ENCODE peak calls at places on chromosome 1, in six cellular contexts. W is A673; U is HAP-1; F is endodermal cell; H is fibroblast of lung; Z is CD8-positive, alpha-beta T cell. E is an unnamed sample. For H3K4me1, the result is how much of the 10 kb centered on the place peaks cover.

GRCh38 chr1:60342569-60342968 is 269.0 kb upstream of the C1orf87 start:
- DNase-seq in W (no peak), U (no peak), F (no peak), H (no peak), Z (no peak), E (no peak)

GRCh38 chr1:234958702-234959649 is 169.7 kb downstream of the TOMM20 start:
- DNase-seq in W (no peak), U (no peak), F (no peak), H (no peak), Z (no peak), E (no peak)

GRCh38 chr1:156540955-156541354 is 31.4 kb downstream of the IQGAP3 start:
- DNase-seq in W (no peak), U (no peak), F (no peak), H (no peak), Z (no peak), E (no peak)

GRCh38 chr1:54379481-54380284 is 26.5 kb downstream of the SSBP3 start:
- DNase-seq in W (no peak), U (no peak), F (peak), H (peak), Z (no peak), E (peak)

GRCh38 chr1:186878356-186878755 is 49.6 kb downstream of the PLA2G4A start:
- DNase-seq in W (no peak), U (no peak), F (no peak), H (no peak), Z (no peak), E (no peak)

GRCh38 chr1:175887981-175888428 is 144.6 kb upstream of the TNR start:
- DNase-seq in W (peak), U (peak), F (peak), H (peak), Z (no peak), E (no peak)

GRCh38 chr1:84298336-84298687 is 3.2 kb upstream of the SAMD13 start:
- DNase-seq in W (peak), U (peak), F (peak), H (peak), Z (peak), E (peak)

GRCh38 chr1:67515324-67516080 is 85.3 kb upstream of the SERBP1 start:
- DNase-seq in W (no peak), U (peak), F (peak), H (no peak), Z (no peak), E (no peak)

GRCh38 chr1:30933874-30934252 is 25.3 kb upstream of the SDC3 start:
- DNase-seq in W (no peak), U (no peak), F (no peak), H (peak), Z (no peak), E (no peak)

GRCh38 chr1:17538428-17539130 is 919 bp upstream of the ARHGEF10L start:
- DNase-seq in W (peak), U (peak), F (peak), H (no peak), Z (no peak), E (peak)

GRCh38 chr1:14613915-14614314 is 15.4 kb downstream of the KAZN start:
- DNase-seq in W (no peak), U (no peak), F (no peak), H (no peak), Z (no peak), E (no peak)

GRCh38 chr1:72485786-72486185 is 203.4 kb upstream of the NEGR1 start:
- DNase-seq in W (no peak), U (no peak), F (no peak), H (peak), Z (no peak), E (no peak)

GRCh38 chr1:91546301-91546581 is 45.6 kb downstream of the CDC7 start:
- DNase-seq in W (no peak), U (no peak), F (no peak), H (no peak), Z (no peak), E (peak)

GRCh38 chr1:159981351-159982055 is 27.5 kb upstream of the SLAMF9 start:
- DNase-seq in W (no peak), U (no peak), F (peak), H (no peak), Z (no peak), E (no peak)

GRCh38 chr1:182211364-182211763 is 149.9 kb upstream of the ZNF648 start:
- DNase-seq in W (no peak), U (no peak), F (no peak), H (no peak), Z (no peak), E (no peak)

GRCh38 chr1:243712890-243713425 is 137.1 kb downstream of the AKT3 start:
- DNase-seq in W (peak), U (peak), F (no peak), H (peak), Z (no peak), E (no peak)

GRCh38 chr1:47478090-47478489 is 40.2 kb downstream of the FOXD2 start:
- DNase-seq in W (no peak), U (no peak), F (peak), H (no peak), Z (no peak), E (peak)

GRCh38 chr1:106937104-106937503 is 119.4 kb upstream of the PRMT6 start:
- DNase-seq in W (peak), U (no peak), F (no peak), H (peak), Z (no peak), E (no peak)

GRCh38 chr1:211551628-211552465 is 27.1 kb downstream of the SLC30A1 start:
- DNase-seq in W (peak), U (no peak), F (no peak), H (peak), Z (no peak), E (no peak)

GRCh38 chr1:202143011-202143767 is 1.3 kb downstream of the ARL8A start:
- DNase-seq in W (no peak), U (no peak), F (peak), H (peak), Z (no peak), E (peak)

GRCh38 chr1:228141871-228142615 is 2.0 kb downstream of the GUK1 start:
- DNase-seq in W (no peak), U (no peak), F (peak), H (peak), Z (peak), E (peak)
- H3K4me3 ChIP-seq in W (peak), U (peak), F (peak), H (peak), Z (peak), E (peak)

DNA sequence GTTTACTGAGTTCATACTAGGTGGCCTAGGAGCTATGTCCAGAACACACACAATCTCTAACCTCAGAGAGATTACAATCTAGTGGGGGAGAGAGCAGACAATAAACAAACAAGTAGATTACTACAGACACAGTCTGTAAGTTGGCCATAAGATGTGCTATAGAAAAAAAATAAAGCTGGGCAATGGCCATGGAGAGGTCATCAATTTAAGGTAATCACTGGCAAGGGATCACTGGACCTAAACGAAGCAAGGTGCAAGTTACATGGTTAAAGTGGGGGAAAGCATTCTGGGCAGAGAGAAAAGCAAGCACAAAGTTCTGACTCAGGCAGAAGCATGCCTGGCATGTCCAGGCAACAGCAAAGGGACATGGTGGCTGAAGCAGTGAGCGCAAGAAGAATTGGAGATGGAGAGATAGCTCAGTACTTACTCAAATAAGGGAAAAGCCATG is 147.0 kb downstream of the RERE start:
- DNase-seq in W (no peak), U (no peak), F (no peak), H (peak), Z (no peak), E (no peak)
- H3K4me1 ChIP-seq in W (half or more), U (under half), F (half or more), H (under half), Z (under half), E (under half)

GRCh38 chr1:240611228-240611618 is 732 bp downstream of the GREM2 start:
- DNase-seq in W (no peak), U (no peak), F (no peak), H (no peak), Z (no peak), E (no peak)

GRCh38 chr1:240608707-240609106 is 3.2 kb downstream of the GREM2 start:
- DNase-seq in W (no peak), U (no peak), F (peak), H (no peak), Z (no peak), E (no peak)

GRCh38 chr1:240611619-240612490 is at the start of gene GREM2:
- DNase-seq in W (peak), U (peak), F (peak), H (peak), Z (peak), E (peak)

GRCh38 chr1:240607006-240607405 is 4.9 kb downstream of the GREM2 start:
- DNase-seq in W (no peak), U (no peak), F (no peak), H (no peak), Z (no peak), E (no peak)

DNA sequence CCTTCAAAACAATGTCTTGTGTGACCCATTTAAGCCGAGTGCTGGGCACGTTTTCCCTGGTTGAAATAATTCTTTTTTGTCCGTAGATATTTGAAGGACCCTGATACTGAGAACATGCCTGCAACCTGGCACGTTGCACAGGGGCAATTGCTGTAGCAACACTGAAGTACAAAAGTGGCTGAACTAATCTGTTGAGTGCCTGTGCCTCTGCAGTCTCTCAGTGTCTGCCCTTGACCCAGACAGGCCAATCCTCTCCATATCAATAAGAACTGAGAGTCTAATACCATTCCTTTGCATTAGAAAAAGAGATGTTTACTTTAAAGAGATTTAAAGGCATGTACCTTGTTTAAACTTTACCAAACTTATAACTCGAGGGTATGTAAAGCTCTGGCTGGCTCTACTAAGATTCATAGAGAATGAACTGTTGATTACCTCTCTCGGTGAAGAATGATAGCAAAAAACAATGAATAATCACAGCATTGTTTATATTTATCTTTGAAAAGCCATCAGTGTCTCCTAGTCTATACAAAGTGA is 2.4 kb downstream of the GREM2 start:
- DNase-seq in W (no peak), U (peak), F (no peak), H (no peak), Z (no peak), E (no peak)
- H3K4me3 ChIP-seq in W (no peak), U (no peak), F (peak), H (no peak), Z (no peak), E (no peak)

DNA sequence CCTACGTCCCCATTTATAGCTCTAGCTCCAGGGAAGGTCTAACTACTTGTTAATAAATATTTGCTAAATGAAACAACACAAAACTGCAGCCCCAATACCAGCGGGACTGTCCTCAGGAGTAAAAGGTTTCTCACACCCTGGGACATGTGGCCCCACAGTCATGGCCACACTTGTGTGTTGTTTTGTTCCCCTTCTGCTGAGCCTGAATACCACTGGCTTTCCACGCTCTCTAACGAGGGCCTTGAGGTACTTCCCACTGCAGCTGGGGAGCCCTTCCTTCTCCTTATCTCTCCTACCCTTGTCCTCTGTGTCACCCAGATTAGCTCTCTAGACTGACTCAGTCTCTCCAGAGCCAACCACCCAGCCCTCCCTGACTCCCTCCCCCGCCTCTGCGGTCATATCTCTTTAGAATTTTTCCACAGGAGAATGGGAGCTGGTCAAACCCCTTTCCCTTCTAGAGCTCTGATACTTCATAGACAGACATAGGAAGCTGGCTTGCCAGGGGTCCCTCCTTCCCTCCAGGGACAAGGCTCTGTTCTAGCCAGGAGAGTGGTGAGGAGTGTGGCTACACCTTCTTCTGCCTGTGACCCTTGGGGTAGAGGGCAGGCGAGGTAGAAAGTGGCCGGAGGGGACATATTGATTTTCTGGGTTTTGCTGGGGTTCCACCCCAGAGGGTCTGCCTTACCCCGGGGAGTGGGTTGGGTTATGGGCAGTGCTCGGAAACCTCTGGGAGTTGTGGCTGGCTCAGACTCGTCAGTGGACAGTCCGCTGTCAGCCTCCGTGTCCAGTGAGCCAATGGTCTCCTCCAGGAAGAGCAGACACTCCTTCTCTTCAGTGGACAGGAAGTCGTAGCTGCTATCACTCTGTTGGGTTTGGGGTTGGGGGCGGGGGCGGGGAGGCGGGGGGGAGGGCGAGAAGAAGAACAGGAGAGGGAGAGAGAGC is 8.1 kb downstream of the C1orf116 start:
- DNase-seq in W (no peak), U (no peak), F (no peak), H (peak), Z (no peak), E (no peak)
- H3K4me1 ChIP-seq in W (under half), U (under half), F (under half), H (under half), Z (under half), E (half or more)

GRCh38 chr1:220747426-220748090 is 564 bp upstream of the MTARC2 start:
- DNase-seq in W (no peak), U (no peak), F (no peak), H (no peak), Z (no peak), E (no peak)

GRCh38 chr1:220750126-220750525 is 2.0 kb downstream of the MTARC2 start:
- DNase-seq in W (no peak), U (no peak), F (no peak), H (no peak), Z (no peak), E (no peak)

GRCh38 chr1:220755316-220755715 is 7.2 kb downstream of the MTARC2 start:
- DNase-seq in W (no peak), U (no peak), F (peak), H (no peak), Z (no peak), E (no peak)

GRCh38 chr1:220748091-220748934 is at the start of gene MTARC2:
- DNase-seq in W (no peak), U (no peak), F (peak), H (peak), Z (no peak), E (peak)

GRCh38 chr1:220751130-220751529 is 3.0 kb downstream of the MTARC2 start:
- DNase-seq in W (no peak), U (no peak), F (no peak), H (no peak), Z (no peak), E (no peak)
- H3K4me3 ChIP-seq in W (no peak), U (no peak), F (no peak), H (no peak), Z (no peak), E (peak)

E was measured in kidney.